ENCODE peak calls at places on chromosomes 2 and 18, in five cellular contexts. G is uterus; D is body of pancreas; P is nucleus accumbens; L is activated naive CD8-positive, alpha-beta T cell treated with anti-CD3 and anti-CD28 coated beads, Interleukin-2, amount 50 U/mL, for 24 hours. J is an unnamed sample.
A peak's percentile ranks its signal among the peaks of the same experiment; 100 is the strongest.

GRCh38 chr18:76885011-76885410 is 62.7 kb downstream of the ZNF236 start:
- DNase-seq in D (no peak), P (no peak), G (no peak), L (no peak), J (no peak)

GRCh38 chr2:218536804-218537494 is 31.2 kb downstream of the USP37 start:
- DNase-seq in P (no peak), L (no peak), D (no peak), G (no peak), J (no peak)

GRCh38 chr2:200319587-200320337 is 13.3 kb downstream of the SPATS2L start:
- DNase-seq in G (no peak), P (no peak), D (no peak), L (no peak), J (no peak)

GRCh38 chr18:12652861-12653401 is 5.0 kb downstream of the SPIRE1 start:
- DNase-seq in L (no peak), P (no peak), D (no peak), G (no peak), J (no peak)

GRCh38 chr2:141020346-141020745 is 1110.5 kb downstream of the LRP1B start:
- DNase-seq in G (no peak), L (no peak), P (no peak), D (no peak), J (no peak)

GRCh38 chr18:8952174-8952573 is 150.3 kb upstream of the NDUFV2 start:
- DNase-seq in L (no peak), G (no peak), P (no peak), D (no peak), J (no peak)

GRCh38 chr2:10817413-10817812 is 4.8 kb upstream of the PDIA6 start:
- DNase-seq in D (no peak), L (no peak), P (no peak), G (no peak), J (no peak)

GRCh38 chr2:211086049-211086448 is 529.6 kb downstream of the CPS1 start:
- DNase-seq in G (no peak), L (no peak), D (no peak), P (no peak), J (no peak)

GRCh38 chr2:12617366-12617765 is 99.4 kb upstream of the TRIB2 start:
- DNase-seq in G (no peak), L (no peak), P (no peak), D (no peak), J (no peak)

GRCh38 chr2:120566331-120567035 is 169.2 kb upstream of the GLI2 start:
- DNase-seq in L (no peak), G (peak; percentile 48), P (no peak), D (peak; percentile 76), J (no peak)

GRCh38 chr2:7053650-7054262 is 136.5 kb downstream of the RNF144A start:
- DNase-seq in P (peak; percentile 32), D (peak; percentile 86), G (no peak), L (no peak), J (peak; percentile 29)